ENCODE peak calls at places on chromosomes 11 and 22, in nine cellular contexts. D is CD4-positive, alpha-beta memory T cell; K is SK-N-SH; V is IMR-90; N is naive thymus-derived CD4-positive, alpha-beta T cell; Q is PC-3; G is CD4-positive, CD25-positive, alpha-beta regulatory T cell; Y is astrocyte; L is body of pancreas. H is an unnamed sample.

GRCh38 chr11:21723681-21724080 is 469.2 kb upstream of the ANO5 start:
- DNase-seq in G (no peak), V (no peak), Y (no peak), K (peak; percentile 4), L (no peak), D (no peak), Q (no peak), N (no peak), H (no peak)

GRCh38 chr11:60795291-60795690 is 10.2 kb downstream of the MS4A10 start:
- DNase-seq in K (no peak), Q (no peak), D (no peak), L (no peak), G (no peak), V (no peak), N (no peak), Y (no peak), H (no peak)

GRCh38 chr22:24580276-24580675 is 12.6 kb downstream of the LRRC75B start:
- DNase-seq in K (no peak), G (no peak), L (no peak), V (peak; percentile 93), D (no peak), Y (peak; percentile 52), Q (peak; percentile 14), N (no peak), H (no peak)

GRCh38 chr11:8219257-8220021 is 44.2 kb downstream of the LMO1 start:
- DNase-seq in Q (peak; percentile 67), D (no peak), N (no peak), G (peak; percentile 22), L (peak; percentile 66), Y (peak; percentile 36), K (peak; percentile 80), V (peak; percentile 55), H (peak; percentile 48)

GRCh38 chr11:69598147-69598546 is 42.8 kb upstream of the CCND1 start:
- DNase-seq in L (peak; percentile 12), G (no peak), N (no peak), K (peak; percentile 45), D (no peak), Y (no peak), Q (peak; percentile 37), V (no peak), H (no peak)

GRCh38 chr11:63017306-63017974 is 1.8 kb upstream of the SLC22A8 start:
- DNase-seq in V (no peak), K (peak; percentile 89), N (no peak), L (no peak), D (no peak), Y (no peak), Q (no peak), G (no peak), H (no peak)

GRCh38 chr11:83691387-83692088 is 405.4 kb upstream of the CCDC90B start:
- DNase-seq in V (no peak), L (peak; percentile 63), Q (no peak), Y (no peak), D (no peak), G (no peak), N (no peak), K (no peak), H (no peak)

GRCh38 chr11:8019671-8020597 is 32.8 kb downstream of the EIF3F start:
- DNase-seq in G (no peak), V (peak; percentile 40), N (peak; percentile 51), L (no peak), D (peak; percentile 47), Y (peak; percentile 19), Q (no peak), K (peak; percentile 87), H (no peak)

DNA sequence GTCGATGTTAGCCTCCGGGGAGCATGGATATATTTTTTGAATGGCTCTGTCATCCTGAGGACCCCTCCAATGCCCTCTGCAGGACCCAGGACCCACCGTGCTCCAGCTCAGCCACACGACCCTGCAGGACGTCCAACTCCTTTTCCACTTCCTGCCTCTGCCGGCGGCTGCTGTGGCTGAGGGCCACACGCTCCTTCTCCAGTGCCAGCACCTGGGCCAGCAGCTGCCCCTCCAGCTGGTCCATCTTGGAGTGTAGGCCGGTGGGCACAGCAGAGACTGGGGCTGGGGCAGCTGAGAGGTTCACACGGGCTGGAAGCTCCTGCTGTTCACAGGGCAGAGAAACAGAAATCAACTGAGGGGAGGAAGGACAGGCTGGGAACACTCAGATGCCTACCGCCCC is 15.6 kb downstream of the NPTXR start:
- DNase-seq in N (no peak), Q (no peak), L (no peak), Y (no peak), V (no peak), K (no peak), D (no peak), G (no peak), H (no peak)
- H3K27me3 ChIP-seq in N (no peaks in the 10 kb centered on the region), Q (no peaks in the 10 kb centered on the region), L (no peaks in the 10 kb centered on the region), Y (no peaks in the 10 kb centered on the region), V (no peaks in the 10 kb centered on the region), K (no peaks in the 10 kb centered on the region), D (no peaks in the 10 kb centered on the region), G (no peaks in the 10 kb centered on the region), H (peaks cover 3% of the 10 kb centered on the region)

GRCh38 chr22:46945481-46945880 is 183.0 kb downstream of the TBC1D22A start:
- DNase-seq in V (no peak), K (no peak), D (no peak), G (no peak), L (no peak), N (no peak), Q (no peak), Y (no peak), H (no peak)

GRCh38 chr22:46947516-46948260 is 185.2 kb downstream of the TBC1D22A start:
- DNase-seq in Q (no peak), K (no peak), G (no peak), D (no peak), V (no peak), Y (no peak), N (no peak), L (no peak), H (peak; percentile 81)

GRCh38 chr22:46941958-46942815 is 179.7 kb downstream of the TBC1D22A start:
- DNase-seq in V (peak; percentile 13), G (no peak), L (no peak), D (no peak), Q (no peak), N (no peak), Y (no peak), K (no peak), H (no peak)

GRCh38 chr22:46946383-46946965 is 184.0 kb downstream of the TBC1D22A start:
- DNase-seq in L (no peak), N (no peak), K (no peak), G (no peak), V (no peak), Q (no peak), D (no peak), Y (no peak), H (no peak)

DNA sequence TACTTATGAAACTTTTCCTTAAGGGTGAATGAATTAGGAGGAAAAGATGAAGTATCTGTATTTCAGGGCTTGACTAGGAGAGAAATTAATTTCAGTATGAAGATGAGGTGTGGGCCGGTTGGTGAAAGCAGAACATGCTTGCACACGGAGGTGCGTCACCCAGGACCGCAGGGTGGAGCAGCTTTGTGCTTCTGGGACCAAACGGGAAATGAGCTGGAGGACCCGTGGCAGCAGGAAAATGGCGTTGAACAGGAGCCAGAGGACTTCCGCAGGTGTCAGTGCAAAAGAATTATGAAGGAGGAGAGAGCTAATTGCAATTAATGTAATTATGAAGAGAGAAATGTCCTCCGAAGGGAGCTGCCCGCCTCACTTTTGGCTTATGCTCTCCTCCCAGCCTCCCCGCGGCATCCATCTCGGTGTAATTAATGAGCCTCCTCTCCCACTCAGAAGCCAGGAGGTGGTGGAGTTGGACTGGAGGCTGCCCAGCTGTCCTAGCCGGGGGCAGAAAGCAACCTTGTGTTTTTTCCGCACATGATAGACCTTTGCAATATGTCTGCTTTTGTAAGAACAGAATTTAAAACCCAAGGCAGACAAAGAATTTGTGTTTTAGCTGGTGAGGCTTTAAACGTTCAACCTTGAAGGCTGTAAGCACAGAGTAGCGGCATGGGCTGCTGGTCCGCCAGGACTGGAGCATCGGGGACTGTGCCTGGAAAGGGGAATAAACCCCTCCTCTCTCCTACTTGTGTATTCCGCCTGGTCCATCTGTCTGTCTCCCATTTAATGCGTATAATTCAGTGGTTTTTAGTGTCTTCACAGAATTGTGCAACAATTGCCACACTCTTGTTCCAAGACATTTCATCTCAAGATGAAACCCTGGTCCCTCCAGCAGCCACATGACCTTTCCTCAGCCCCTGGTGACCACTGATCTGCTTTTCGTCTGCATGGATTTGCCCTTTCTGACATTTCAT is 180.7 kb downstream of the TBC1D22A start:
- DNase-seq in V (no peak), D (no peak), G (no peak), Y (no peak), K (no peak), Q (no peak), N (no peak), L (peak; percentile 42), H (no peak)
- H3K4me1 ChIP-seq in V (no peaks in the 10 kb centered on the region), D (no peaks in the 10 kb centered on the region), G (no peaks in the 10 kb centered on the region), Y (no peaks in the 10 kb centered on the region), K (no peaks in the 10 kb centered on the region), Q (no peaks in the 10 kb centered on the region), N (no peaks in the 10 kb centered on the region), L (peaks cover 2% of the 10 kb centered on the region), H (peaks cover 6% of the 10 kb centered on the region)

DNA sequence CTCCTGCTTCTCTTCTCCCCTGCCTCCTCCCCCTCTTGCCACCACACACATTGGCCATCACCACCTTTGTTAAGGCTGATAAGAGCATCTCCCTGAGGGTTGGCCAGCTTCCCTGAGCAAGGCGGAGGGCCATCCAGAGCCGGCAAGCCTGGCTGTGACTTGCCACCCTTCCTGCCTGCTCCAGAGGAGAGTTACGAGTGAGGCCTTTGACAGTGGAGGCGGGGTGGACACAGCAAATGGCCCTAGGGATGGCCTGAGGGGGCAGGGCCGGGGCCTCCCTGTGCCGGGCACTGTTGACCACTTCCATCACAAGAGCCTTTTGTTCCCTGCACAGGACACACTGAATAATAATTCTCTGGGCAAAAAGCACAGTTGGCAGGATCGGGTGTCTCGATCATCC is 5.4 kb downstream of the FREY1 start:
- DNase-seq in G (no peak), Q (no peak), K (no peak), N (no peak), V (no peak), Y (no peak), D (peak; percentile 22), L (no peak), H (no peak)
- H3K27me3 ChIP-seq in G (peaks cover 15% of the 10 kb centered on the region), Q (no peaks in the 10 kb centered on the region), K (no peaks in the 10 kb centered on the region), N (no peaks in the 10 kb centered on the region), V (peaks cover 13% of the 10 kb centered on the region), Y (no peaks in the 10 kb centered on the region), D (peaks cover 17% of the 10 kb centered on the region), L (no peaks in the 10 kb centered on the region), H (no peaks in the 10 kb centered on the region)

GRCh38 chr11:1345752-1346513 is 36.5 kb upstream of the TOLLIP start:
- DNase-seq in Y (no peak), D (no peak), Q (no peak), G (no peak), L (peak; percentile 1), V (no peak), N (no peak), K (peak; percentile 9), H (no peak)

GRCh38 chr11:1343391-1344055 is 34.1 kb upstream of the TOLLIP start:
- DNase-seq in G (no peak), V (no peak), D (no peak), Y (no peak), N (no peak), Q (no peak), K (no peak), L (peak; percentile 0), H (no peak)

GRCh38 chr11:1341928-1342524 is 32.6 kb upstream of the TOLLIP start:
- DNase-seq in K (no peak), Y (peak; percentile 7), N (no peak), Q (peak; percentile 4), D (no peak), L (peak; percentile 7), G (no peak), V (peak; percentile 64), H (no peak)

GRCh38 chr11:1342946-1343345 is 33.5 kb upstream of the TOLLIP start:
- DNase-seq in K (no peak), Y (no peak), V (no peak), D (no peak), N (no peak), G (no peak), Q (no peak), L (peak; percentile 0), H (no peak)

DNA sequence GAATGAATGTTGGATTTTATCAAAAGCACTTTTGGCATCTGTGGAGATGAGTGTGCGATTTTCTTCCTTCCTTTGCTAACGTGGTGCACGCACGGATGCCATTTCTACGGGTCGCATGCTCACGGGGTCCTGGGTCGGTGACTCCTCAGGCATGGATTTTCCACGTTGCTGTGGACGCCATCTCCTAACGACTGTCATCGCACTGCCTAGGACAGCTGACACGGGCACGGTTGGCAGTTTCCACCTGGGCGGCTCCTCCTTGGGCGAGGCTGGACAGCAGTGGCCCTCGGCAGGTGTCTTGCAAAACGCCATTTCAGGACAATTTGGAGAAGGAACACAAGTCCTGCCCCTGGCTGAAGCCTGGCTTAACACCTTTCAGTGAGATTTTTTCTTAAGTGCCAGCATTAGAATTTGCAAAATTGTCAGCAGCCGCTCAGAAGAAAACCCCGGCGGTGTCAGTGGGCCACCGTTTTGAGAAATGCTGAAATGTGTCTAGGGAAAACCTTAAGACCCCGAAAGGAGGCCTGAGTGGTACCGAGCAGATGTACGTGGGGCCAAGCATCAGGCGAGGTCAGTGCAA is 34.7 kb upstream of the TOLLIP start:
- DNase-seq in G (no peak), L (peak; percentile 0), Q (no peak), K (no peak), V (no peak), Y (no peak), N (no peak), D (no peak), H (no peak)
- H3K4me1 ChIP-seq in G (no peaks in the 10 kb centered on the region), L (no peaks in the 10 kb centered on the region), Q (no peaks in the 10 kb centered on the region), K (no peaks in the 10 kb centered on the region), V (peaks cover 2% of the 10 kb centered on the region), Y (no peaks in the 10 kb centered on the region), N (no peaks in the 10 kb centered on the region), D (no peaks in the 10 kb centered on the region), H (no peaks in the 10 kb centered on the region)